ENCODE peak calls at places on chromosomes 12 and 14, in seven cellular contexts. G is HS-5; A is AML-193; K is AG10803; N is effector memory CD8-positive, alpha-beta T cell; B is amniotic stem cell; O is lower lobe of right lung. U is an unnamed sample.

GRCh38 chr14:33714527-33715222 is 236.2 kb downstream of the EGLN3 start:
- DNase-seq in G (no peak), A (no peak), K (peak), N (no peak), B (no peak), O (no peak), U (no peak)

GRCh38 chr12:49043856-49044258 is 16.7 kb downstream of the KMT2D start:
- DNase-seq in G (no peak), A (peak), K (peak), N (peak), B (no peak), O (peak), U (peak)

GRCh38 chr12:67338426-67338825 is 69.3 kb downstream of the CAND1 start:
- DNase-seq in G (no peak), A (no peak), K (no peak), N (no peak), B (no peak), O (no peak), U (no peak)

GRCh38 chr14:61553730-61554641 is 141.3 kb upstream of the HIF1A start:
- DNase-seq in G (peak), A (no peak), K (peak), N (no peak), B (peak), O (no peak), U (no peak)

GRCh38 chr12:106248177-106248848 is 493 bp upstream of the CKAP4 start:
- DNase-seq in G (no peak), A (no peak), K (peak), N (peak), B (no peak), O (peak), U (no peak)

GRCh38 chr14:27077181-27077738 is 479.4 kb upstream of the NOVA1 start:
- DNase-seq in G (no peak), A (no peak), K (no peak), N (no peak), B (no peak), O (no peak), U (no peak)

GRCh38 chr12:127060310-127060847 is 1206.6 kb upstream of the TMEM132C start:
- DNase-seq in G (no peak), A (no peak), K (no peak), N (no peak), B (no peak), O (no peak), U (no peak)

GRCh38 chr14:101492716-101493115 is 68.6 kb upstream of the DIO3 start:
- DNase-seq in G (no peak), A (no peak), K (no peak), N (no peak), B (no peak), O (peak), U (no peak)

GRCh38 chr12:124453419-124454351 is 113.7 kb downstream of the NCOR2 start:
- DNase-seq in G (peak), A (peak), K (peak), N (peak), B (peak), O (peak), U (peak)

GRCh38 chr12:31482816-31483215 is 108.1 kb downstream of the DENND5B start:
- DNase-seq in G (no peak), A (no peak), K (peak), N (no peak), B (no peak), O (no peak), U (no peak)

GRCh38 chr12:88242161-88242925 is 100.2 kb downstream of the TMTC3 start:
- DNase-seq in G (peak), A (no peak), K (peak), N (no peak), B (peak), O (no peak), U (no peak)

GRCh38 chr14:71465316-71465715 is 466.9 kb upstream of the RGS6 start:
- DNase-seq in G (no peak), A (no peak), K (peak), N (no peak), B (no peak), O (no peak), U (no peak)

GRCh38 chr12:96327346-96327745 is 72.9 kb downstream of the CDK17 start:
- DNase-seq in G (no peak), A (no peak), K (no peak), N (no peak), B (no peak), O (no peak), U (no peak)

GRCh38 chr12:54009171-54010052 is 627 bp downstream of the HOXC8 start:
- DNase-seq in G (no peak), A (no peak), K (no peak), N (no peak), B (no peak), O (no peak), U (no peak)

GRCh38 chr12:123034865-123035264 is 54.4 kb downstream of the ARL6IP4 start:
- DNase-seq in G (peak), A (no peak), K (peak), N (no peak), B (no peak), O (no peak), U (no peak)

GRCh38 chr12:130743176-130743575 is 27.1 kb upstream of the RIMBP2 start:
- DNase-seq in G (no peak), A (no peak), K (no peak), N (no peak), B (no peak), O (no peak), U (no peak)

GRCh38 chr14:64584185-64584584 is 34.4 kb downstream of the PPP1R36 start:
- DNase-seq in G (no peak), A (no peak), K (no peak), N (no peak), B (no peak), O (no peak), U (no peak)

GRCh38 chr12:90621927-90622326 is 333.0 kb downstream of the CCER1 start:
- DNase-seq in G (no peak), A (no peak), K (peak), N (no peak), B (peak), O (no peak), U (no peak)

GRCh38 chr14:103627073-103628025 is 1.7 kb upstream of the KLC1 start:
- DNase-seq in G (no peak), A (no peak), K (no peak), N (no peak), B (no peak), O (no peak), U (no peak)

GRCh38 chr12:22409071-22409951 is 74.8 kb upstream of the ST8SIA1 start:
- DNase-seq in G (no peak), A (no peak), K (no peak), N (peak), B (no peak), O (no peak), U (no peak)

GRCh38 chr14:62674833-62675232 is 370.4 kb downstream of the KCNH5 start:
- DNase-seq in G (no peak), A (peak), K (no peak), N (no peak), B (no peak), O (no peak), U (no peak)